ENCODE peak calls at places on chromosome 2, in eight cellular contexts. One of them, this sample, is unnamed.

GRCh38 chr2:182784777-182785176 is 68.7 kb downstream of the DNAJC10 start:
- DNase-seq in HCT116: peak; percentile 28
- DNase-seq in GM06990: peak; percentile 3
- DNase-seq in endothelial cell: no peak
- DNase-seq in bronchial epithelial cell: peak; percentile 49
- DNase-seq in CD8-positive, alpha-beta T cell: no peak
- DNase-seq in Peyer's patch: no peak
- DNase-seq in fibroblast of the aortic adventitia: peak; percentile 66
- DNase-seq in this sample: peak; percentile 50

GRCh38 chr2:100320547-100321180 is 1.6 kb downstream of the LONRF2 start:
- DNase-seq in HCT116: no peak
- DNase-seq in GM06990: no peak
- DNase-seq in endothelial cell: no peak
- DNase-seq in bronchial epithelial cell: no peak
- DNase-seq in CD8-positive, alpha-beta T cell: no peak
- DNase-seq in Peyer's patch: no peak
- DNase-seq in fibroblast of the aortic adventitia: no peak
- DNase-seq in this sample: no peak

GRCh38 chr2:40654346-40654745 is 202.5 kb upstream of the SLC8A1 start:
- DNase-seq in HCT116: no peak
- DNase-seq in GM06990: no peak
- DNase-seq in endothelial cell: no peak
- DNase-seq in bronchial epithelial cell: no peak
- DNase-seq in CD8-positive, alpha-beta T cell: no peak
- DNase-seq in Peyer's patch: no peak
- DNase-seq in fibroblast of the aortic adventitia: no peak
- DNase-seq in this sample: no peak

GRCh38 chr2:99187011-99187410 is 6.0 kb downstream of the MRPL30 start:
- DNase-seq in HCT116: no peak
- DNase-seq in GM06990: no peak
- DNase-seq in endothelial cell: no peak
- DNase-seq in bronchial epithelial cell: no peak
- DNase-seq in CD8-positive, alpha-beta T cell: no peak
- DNase-seq in Peyer's patch: no peak
- DNase-seq in fibroblast of the aortic adventitia: no peak
- DNase-seq in this sample: no peak

GRCh38 chr2:121295911-121296650 is 11.1 kb upstream of the TFCP2L1 start:
- DNase-seq in HCT116: no peak
- DNase-seq in GM06990: no peak
- DNase-seq in endothelial cell: no peak
- DNase-seq in bronchial epithelial cell: no peak
- DNase-seq in CD8-positive, alpha-beta T cell: no peak
- DNase-seq in Peyer's patch: no peak
- DNase-seq in fibroblast of the aortic adventitia: no peak
- DNase-seq in this sample: no peak

GRCh38 chr2:133561045-133561852 is 7.0 kb downstream of the NCKAP5 start:
- DNase-seq in HCT116: peak; percentile 27
- DNase-seq in GM06990: no peak
- DNase-seq in endothelial cell: no peak
- DNase-seq in bronchial epithelial cell: peak; percentile 70
- DNase-seq in CD8-positive, alpha-beta T cell: no peak
- DNase-seq in Peyer's patch: no peak
- DNase-seq in fibroblast of the aortic adventitia: peak; percentile 95
- DNase-seq in this sample: peak; percentile 66

GRCh38 chr2:226122067-226122466 is 677.6 kb downstream of the IRS1 start:
- DNase-seq in HCT116: no peak
- DNase-seq in GM06990: no peak
- DNase-seq in endothelial cell: no peak
- DNase-seq in bronchial epithelial cell: peak; percentile 21
- DNase-seq in CD8-positive, alpha-beta T cell: no peak
- DNase-seq in Peyer's patch: no peak
- DNase-seq in fibroblast of the aortic adventitia: no peak
- DNase-seq in this sample: no peak

GRCh38 chr2:65299246-65299645 is 71.6 kb downstream of the ACTR2 start:
- DNase-seq in HCT116: no peak
- DNase-seq in GM06990: peak; percentile 26
- DNase-seq in endothelial cell: no peak
- DNase-seq in bronchial epithelial cell: peak; percentile 34
- DNase-seq in CD8-positive, alpha-beta T cell: peak; percentile 26
- DNase-seq in Peyer's patch: no peak
- DNase-seq in fibroblast of the aortic adventitia: peak; percentile 27
- DNase-seq in this sample: peak; percentile 33

GRCh38 chr2:112839407-112840067 is 3.0 kb upstream of the IL1B start:
- DNase-seq in HCT116: no peak
- DNase-seq in GM06990: no peak
- DNase-seq in endothelial cell: no peak
- DNase-seq in bronchial epithelial cell: peak; percentile 62
- DNase-seq in CD8-positive, alpha-beta T cell: no peak
- DNase-seq in Peyer's patch: no peak
- DNase-seq in fibroblast of the aortic adventitia: no peak
- DNase-seq in this sample: no peak

GRCh38 chr2:105129722-105130232 is 91.9 kb downstream of the MRPS9 start:
- DNase-seq in HCT116: no peak
- DNase-seq in GM06990: peak; percentile 65
- DNase-seq in endothelial cell: no peak
- DNase-seq in bronchial epithelial cell: no peak
- DNase-seq in CD8-positive, alpha-beta T cell: no peak
- DNase-seq in Peyer's patch: no peak
- DNase-seq in fibroblast of the aortic adventitia: no peak
- DNase-seq in this sample: no peak

GRCh38 chr2:213007290-213007838 is 144.0 kb downstream of the IKZF2 start:
- DNase-seq in HCT116: no peak
- DNase-seq in GM06990: no peak
- DNase-seq in endothelial cell: no peak
- DNase-seq in bronchial epithelial cell: no peak
- DNase-seq in CD8-positive, alpha-beta T cell: no peak
- DNase-seq in Peyer's patch: no peak
- DNase-seq in fibroblast of the aortic adventitia: no peak
- DNase-seq in this sample: no peak

GRCh38 chr2:69559696-69560482 is 83.7 kb downstream of the AAK1 start:
- DNase-seq in HCT116: peak; percentile 66
- DNase-seq in GM06990: no peak
- DNase-seq in endothelial cell: peak; percentile 20
- DNase-seq in bronchial epithelial cell: peak; percentile 68
- DNase-seq in CD8-positive, alpha-beta T cell: no peak
- DNase-seq in Peyer's patch: no peak
- DNase-seq in fibroblast of the aortic adventitia: peak; percentile 75
- DNase-seq in this sample: peak; percentile 49

GRCh38 chr2:121071058-121071504 is 213.9 kb downstream of the TFCP2L1 start:
- DNase-seq in HCT116: peak; percentile 19
- DNase-seq in GM06990: no peak
- DNase-seq in endothelial cell: peak; percentile 91
- DNase-seq in bronchial epithelial cell: peak; percentile 17
- DNase-seq in CD8-positive, alpha-beta T cell: no peak
- DNase-seq in Peyer's patch: peak; percentile 81
- DNase-seq in fibroblast of the aortic adventitia: peak; percentile 59
- DNase-seq in this sample: peak; percentile 36

GRCh38 chr2:190841707-190842505 is 38.7 kb upstream of the GLS start:
- DNase-seq in HCT116: no peak
- DNase-seq in GM06990: no peak
- DNase-seq in endothelial cell: no peak
- DNase-seq in bronchial epithelial cell: peak; percentile 43
- DNase-seq in CD8-positive, alpha-beta T cell: no peak
- DNase-seq in Peyer's patch: no peak
- DNase-seq in fibroblast of the aortic adventitia: peak; percentile 49
- DNase-seq in this sample: peak; percentile 25

GRCh38 chr2:232321156-232321816 is 57.3 kb upstream of the ALPP start:
- DNase-seq in HCT116: no peak
- DNase-seq in GM06990: no peak
- DNase-seq in endothelial cell: no peak
- DNase-seq in bronchial epithelial cell: no peak
- DNase-seq in CD8-positive, alpha-beta T cell: peak; percentile 52
- DNase-seq in Peyer's patch: peak; percentile 45
- DNase-seq in fibroblast of the aortic adventitia: no peak
- DNase-seq in this sample: no peak

GRCh38 chr2:20520128-20520527 is 73.3 kb downstream of the RHOB start:
- DNase-seq in HCT116: no peak
- DNase-seq in GM06990: no peak
- DNase-seq in endothelial cell: no peak
- DNase-seq in bronchial epithelial cell: no peak
- DNase-seq in CD8-positive, alpha-beta T cell: no peak
- DNase-seq in Peyer's patch: no peak
- DNase-seq in fibroblast of the aortic adventitia: no peak
- DNase-seq in this sample: no peak

GRCh38 chr2:112520234-112520783 is 22.0 kb upstream of the POLR1B start:
- DNase-seq in HCT116: no peak
- DNase-seq in GM06990: no peak
- DNase-seq in endothelial cell: no peak
- DNase-seq in bronchial epithelial cell: no peak
- DNase-seq in CD8-positive, alpha-beta T cell: no peak
- DNase-seq in Peyer's patch: no peak
- DNase-seq in fibroblast of the aortic adventitia: no peak
- DNase-seq in this sample: no peak

GRCh38 chr2:222711315-222711940 is 40.0 kb downstream of the MOGAT1 start:
- DNase-seq in HCT116: no peak
- DNase-seq in GM06990: no peak
- DNase-seq in endothelial cell: no peak
- DNase-seq in bronchial epithelial cell: peak; percentile 44
- DNase-seq in CD8-positive, alpha-beta T cell: no peak
- DNase-seq in Peyer's patch: no peak
- DNase-seq in fibroblast of the aortic adventitia: no peak
- DNase-seq in this sample: no peak
- TF ChIP-seq CTCF in HCT116: no peak
- TF ChIP-seq CTCF in GM06990: no peak
- TF ChIP-seq CTCF in endothelial cell: no peak
- TF ChIP-seq CTCF in bronchial epithelial cell: no peak
- TF ChIP-seq CTCF in CD8-positive, alpha-beta T cell: no peak
- TF ChIP-seq CTCF in Peyer's patch: no peak
- TF ChIP-seq CTCF in fibroblast of the aortic adventitia: no peak
- TF ChIP-seq CTCF in this sample: no peak

GRCh38 chr2:2107627-2108026 is 223.4 kb downstream of the MYT1L start:
- DNase-seq in HCT116: no peak
- DNase-seq in GM06990: no peak
- DNase-seq in endothelial cell: no peak
- DNase-seq in bronchial epithelial cell: no peak
- DNase-seq in CD8-positive, alpha-beta T cell: no peak
- DNase-seq in Peyer's patch: no peak
- DNase-seq in fibroblast of the aortic adventitia: no peak
- DNase-seq in this sample: no peak
- TF ChIP-seq CTCF in HCT116: no peak
- TF ChIP-seq CTCF in GM06990: no peak
- TF ChIP-seq CTCF in endothelial cell: no peak
- TF ChIP-seq CTCF in bronchial epithelial cell: no peak
- TF ChIP-seq CTCF in CD8-positive, alpha-beta T cell: no peak
- TF ChIP-seq CTCF in Peyer's patch: no peak
- TF ChIP-seq CTCF in fibroblast of the aortic adventitia: no peak
- TF ChIP-seq CTCF in this sample: no peak

GRCh38 chr2:95392730-95393455 is 9.6 kb upstream of the FAHD2A start:
- DNase-seq in HCT116: no peak
- DNase-seq in GM06990: no peak
- DNase-seq in endothelial cell: no peak
- DNase-seq in bronchial epithelial cell: no peak
- DNase-seq in CD8-positive, alpha-beta T cell: no peak
- DNase-seq in Peyer's patch: no peak
- DNase-seq in fibroblast of the aortic adventitia: no peak
- DNase-seq in this sample: no peak
- TF ChIP-seq CTCF in HCT116: peak; percentile 49
- TF ChIP-seq CTCF in GM06990: peak; percentile 29
- TF ChIP-seq CTCF in endothelial cell: peak; percentile 38
- TF ChIP-seq CTCF in bronchial epithelial cell: no peak
- TF ChIP-seq CTCF in CD8-positive, alpha-beta T cell: no peak
- TF ChIP-seq CTCF in Peyer's patch: peak; percentile 18
- TF ChIP-seq CTCF in fibroblast of the aortic adventitia: no peak
- TF ChIP-seq CTCF in this sample: peak; percentile 55

GRCh38 chr2:71223767-71224333 is 3.1 kb downstream of the PAIP2B start:
- DNase-seq in HCT116: peak; percentile 47
- DNase-seq in GM06990: no peak
- DNase-seq in endothelial cell: peak; percentile 56
- DNase-seq in bronchial epithelial cell: peak; percentile 15
- DNase-seq in CD8-positive, alpha-beta T cell: no peak
- DNase-seq in Peyer's patch: no peak
- DNase-seq in fibroblast of the aortic adventitia: peak; percentile 16
- DNase-seq in this sample: peak; percentile 17
- TF ChIP-seq CTCF in HCT116: peak; percentile 73
- TF ChIP-seq CTCF in GM06990: peak; percentile 47
- TF ChIP-seq CTCF in endothelial cell: no peak
- TF ChIP-seq CTCF in bronchial epithelial cell: peak; percentile 25
- TF ChIP-seq CTCF in CD8-positive, alpha-beta T cell: no peak
- TF ChIP-seq CTCF in Peyer's patch: peak; percentile 49
- TF ChIP-seq CTCF in fibroblast of the aortic adventitia: peak; percentile 26
- TF ChIP-seq CTCF in this sample: peak; percentile 70

GRCh38 chr2:74549685-74549971 is 4.1 kb downstream of the LOXL3 start:
- DNase-seq in HCT116: no peak
- DNase-seq in GM06990: no peak
- DNase-seq in endothelial cell: no peak
- DNase-seq in bronchial epithelial cell: no peak
- DNase-seq in CD8-positive, alpha-beta T cell: no peak
- DNase-seq in Peyer's patch: no peak
- DNase-seq in fibroblast of the aortic adventitia: no peak
- DNase-seq in this sample: no peak
- TF ChIP-seq CTCF in HCT116: no peak
- TF ChIP-seq CTCF in GM06990: no peak
- TF ChIP-seq CTCF in endothelial cell: no peak
- TF ChIP-seq CTCF in bronchial epithelial cell: no peak
- TF ChIP-seq CTCF in CD8-positive, alpha-beta T cell: no peak
- TF ChIP-seq CTCF in Peyer's patch: no peak
- TF ChIP-seq CTCF in fibroblast of the aortic adventitia: no peak
- TF ChIP-seq CTCF in this sample: no peak